ENCODE peak calls at places on chromosome 15, in six cellular contexts. One of them, this sample, is unnamed.

GRCh38 chr15:56217341-56217740 is 26.3 kb downstream of the RFX7 start:
- DNase-seq in HFF-Myc: no peak
- DNase-seq in PC-9: no peak
- DNase-seq in hepatocyte: no peak
- DNase-seq in mesothelial cell of epicardium: no peak
- DNase-seq in H9: no peak
- DNase-seq in this sample: no peak

GRCh38 chr15:62928242-62928995 is 114.1 kb upstream of the TPM1 start:
- DNase-seq in mesothelial cell of epicardium: no peak
- DNase-seq in hepatocyte: peak
- DNase-seq in HFF-Myc: peak
- DNase-seq in PC-9: no peak
- DNase-seq in H9: no peak
- DNase-seq in this sample: no peak

GRCh38 chr15:91468861-91469260 is 368.8 kb downstream of the SV2B start:
- DNase-seq in H9: no peak
- DNase-seq in HFF-Myc: no peak
- DNase-seq in hepatocyte: no peak
- DNase-seq in PC-9: no peak
- DNase-seq in mesothelial cell of epicardium: no peak
- DNase-seq in this sample: no peak

GRCh38 chr15:100093211-100094126 is 248.3 kb downstream of the ADAMTS17 start:
- DNase-seq in hepatocyte: no peak
- DNase-seq in H9: no peak
- DNase-seq in PC-9: no peak
- DNase-seq in mesothelial cell of epicardium: no peak
- DNase-seq in HFF-Myc: no peak
- DNase-seq in this sample: peak

GRCh38 chr15:84991313-84991712 is 9.7 kb downstream of the PDE8A start:
- DNase-seq in PC-9: no peak
- DNase-seq in HFF-Myc: no peak
- DNase-seq in H9: no peak
- DNase-seq in mesothelial cell of epicardium: no peak
- DNase-seq in hepatocyte: no peak
- DNase-seq in this sample: no peak

GRCh38 chr15:61639491-61639890 is 410.4 kb upstream of the RORA start:
- DNase-seq in HFF-Myc: no peak
- DNase-seq in PC-9: no peak
- DNase-seq in H9: no peak
- DNase-seq in hepatocyte: no peak
- DNase-seq in mesothelial cell of epicardium: no peak
- DNase-seq in this sample: no peak

GRCh38 chr15:101023501-101024110 is 104.4 kb downstream of the LRRK1 start:
- DNase-seq in hepatocyte: no peak
- DNase-seq in PC-9: no peak
- DNase-seq in mesothelial cell of epicardium: peak
- DNase-seq in HFF-Myc: no peak
- DNase-seq in H9: peak
- DNase-seq in this sample: peak

GRCh38 chr15:98580577-98580976 is 67.8 kb upstream of the IGF1R start:
- DNase-seq in mesothelial cell of epicardium: no peak
- DNase-seq in HFF-Myc: no peak
- DNase-seq in PC-9: no peak
- DNase-seq in hepatocyte: no peak
- DNase-seq in H9: no peak
- DNase-seq in this sample: peak

GRCh38 chr15:82305621-82306048 is 43.0 kb downstream of the SAXO2 start:
- DNase-seq in H9: no peak
- DNase-seq in HFF-Myc: no peak
- DNase-seq in mesothelial cell of epicardium: peak
- DNase-seq in PC-9: no peak
- DNase-seq in hepatocyte: no peak
- DNase-seq in this sample: peak

GRCh38 chr15:83559310-83559966 is 94.5 kb upstream of the ADAMTSL3 start:
- DNase-seq in H9: peak
- DNase-seq in PC-9: peak
- DNase-seq in mesothelial cell of epicardium: peak
- DNase-seq in hepatocyte: peak
- DNase-seq in HFF-Myc: peak
- DNase-seq in this sample: no peak

GRCh38 chr15:31169558-31169957 is 68.0 kb upstream of the TRPM1 start:
- DNase-seq in hepatocyte: no peak
- DNase-seq in HFF-Myc: no peak
- DNase-seq in H9: no peak
- DNase-seq in PC-9: no peak
- DNase-seq in mesothelial cell of epicardium: no peak
- DNase-seq in this sample: peak

GRCh38 chr15:80871801-80872327 is 92.7 kb downstream of the CEMIP start:
- DNase-seq in PC-9: no peak
- DNase-seq in hepatocyte: no peak
- DNase-seq in H9: no peak
- DNase-seq in mesothelial cell of epicardium: no peak
- DNase-seq in HFF-Myc: no peak
- DNase-seq in this sample: no peak

GRCh38 chr15:100572362-100572983 is 29.5 kb downstream of the LINS1 start:
- DNase-seq in hepatocyte: peak
- DNase-seq in mesothelial cell of epicardium: no peak
- DNase-seq in HFF-Myc: no peak
- DNase-seq in H9: no peak
- DNase-seq in PC-9: no peak
- DNase-seq in this sample: no peak

GRCh38 chr15:29822685-29823459 is 604 bp upstream of the TJP1 start:
- DNase-seq in HFF-Myc: no peak
- DNase-seq in H9: no peak
- DNase-seq in mesothelial cell of epicardium: peak
- DNase-seq in hepatocyte: peak
- DNase-seq in PC-9: peak
- DNase-seq in this sample: no peak

GRCh38 chr15:43067717-43068461 is 37.9 kb downstream of the UBR1 start:
- DNase-seq in PC-9: no peak
- DNase-seq in mesothelial cell of epicardium: no peak
- DNase-seq in HFF-Myc: no peak
- DNase-seq in H9: no peak
- DNase-seq in hepatocyte: peak
- DNase-seq in this sample: no peak

GRCh38 chr15:31270767-31271166 is 55.9 kb upstream of the KLF13 start:
- DNase-seq in H9: peak
- DNase-seq in HFF-Myc: no peak
- DNase-seq in PC-9: no peak
- DNase-seq in hepatocyte: no peak
- DNase-seq in mesothelial cell of epicardium: no peak
- DNase-seq in this sample: no peak

GRCh38 chr15:39149636-39150035 is 431.2 kb upstream of the THBS1 start:
- DNase-seq in H9: no peak
- DNase-seq in hepatocyte: no peak
- DNase-seq in mesothelial cell of epicardium: no peak
- DNase-seq in PC-9: no peak
- DNase-seq in HFF-Myc: no peak
- DNase-seq in this sample: no peak

GRCh38 chr15:63950911-63951481 is 95.3 kb downstream of the DAPK2 start:
- DNase-seq in HFF-Myc: peak
- DNase-seq in H9: no peak
- DNase-seq in hepatocyte: no peak
- DNase-seq in mesothelial cell of epicardium: no peak
- DNase-seq in PC-9: no peak
- DNase-seq in this sample: peak

DNA sequence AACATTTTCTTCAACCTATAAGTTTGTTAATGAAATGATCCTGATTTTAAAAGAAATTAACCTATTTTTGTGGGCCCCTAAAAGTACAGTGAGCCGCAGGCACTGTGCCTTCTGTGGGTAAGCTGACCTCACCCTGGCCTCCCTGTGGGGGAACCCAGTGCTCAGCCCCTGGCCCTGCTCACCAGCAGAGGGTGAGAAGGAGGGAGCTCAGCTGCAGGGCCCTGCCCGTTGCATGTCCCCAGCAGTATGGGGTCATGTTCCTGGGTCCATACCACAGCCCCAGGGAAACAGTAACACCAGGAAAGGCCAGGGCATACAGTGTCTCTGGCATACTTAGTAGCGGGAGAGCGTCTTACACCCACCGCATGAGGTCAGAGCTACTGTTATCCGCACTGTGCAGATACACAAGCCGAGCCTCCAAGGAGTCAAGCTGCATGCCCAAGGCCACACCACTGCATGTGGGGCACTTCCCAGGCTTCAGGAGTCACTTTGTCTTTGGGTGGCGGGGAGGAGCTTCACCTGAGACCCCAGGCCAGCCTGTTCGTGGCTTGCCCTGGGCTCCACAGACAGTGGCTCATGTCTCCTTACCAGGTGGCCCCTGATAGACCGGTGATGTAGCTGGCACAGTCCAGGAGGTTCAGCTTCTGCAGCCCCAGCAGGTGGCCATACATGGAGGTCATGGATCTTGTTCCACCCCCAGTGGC is 22.6 kb upstream of the EHD4 start:
- DNase-seq in H9: no peak
- DNase-seq in PC-9: no peak
- DNase-seq in HFF-Myc: no peak
- DNase-seq in hepatocyte: no peak
- DNase-seq in mesothelial cell of epicardium: no peak
- DNase-seq in this sample: no peak
- TF ChIP-seq CTCF in H9: no peak
- TF ChIP-seq CTCF in PC-9: no peak
- TF ChIP-seq CTCF in HFF-Myc: no peak
- TF ChIP-seq CTCF in hepatocyte: no peak
- TF ChIP-seq CTCF in mesothelial cell of epicardium: no peak
- TF ChIP-seq CTCF in this sample: no peak

DNA sequence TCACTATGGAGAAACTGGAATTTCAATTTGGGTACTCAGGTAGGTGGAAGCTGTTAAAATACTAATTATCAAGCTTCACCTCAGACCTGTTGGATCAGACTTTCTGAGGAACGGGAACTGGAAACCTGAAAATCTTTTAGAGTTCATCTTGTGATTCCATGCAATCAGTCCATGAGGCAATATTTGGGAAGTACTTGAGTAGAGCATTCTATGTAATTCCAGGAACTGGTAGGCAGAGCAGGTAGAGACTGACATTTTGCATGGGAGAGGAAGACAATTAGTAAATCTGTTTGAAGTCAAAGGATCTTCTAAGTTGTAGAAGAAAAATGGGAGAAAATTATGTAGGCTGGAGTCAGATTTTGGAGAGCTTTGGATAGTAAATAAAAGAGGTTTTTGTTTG is 43.1 kb downstream of the FGF7 start:
- DNase-seq in mesothelial cell of epicardium: no peak
- DNase-seq in HFF-Myc: no peak
- DNase-seq in H9: no peak
- DNase-seq in PC-9: no peak
- DNase-seq in hepatocyte: no peak
- DNase-seq in this sample: no peak
- TF ChIP-seq CTCF in mesothelial cell of epicardium: no peak
- TF ChIP-seq CTCF in HFF-Myc: no peak
- TF ChIP-seq CTCF in H9: no peak
- TF ChIP-seq CTCF in PC-9: no peak
- TF ChIP-seq CTCF in hepatocyte: no peak
- TF ChIP-seq CTCF in this sample: no peak

GRCh38 chr15:92899910-92900711 is at the start of gene CHD2:
- DNase-seq in HFF-Myc: no peak
- DNase-seq in H9: peak
- DNase-seq in mesothelial cell of epicardium: peak
- DNase-seq in hepatocyte: peak
- DNase-seq in PC-9: peak
- DNase-seq in this sample: no peak

GRCh38 chr15:92901053-92901761 is 1.1 kb downstream of the CHD2 start:
- DNase-seq in mesothelial cell of epicardium: no peak
- DNase-seq in hepatocyte: no peak
- DNase-seq in H9: no peak
- DNase-seq in HFF-Myc: no peak
- DNase-seq in PC-9: no peak
- DNase-seq in this sample: no peak

GRCh38 chr15:92897620-92898019 is 2.5 kb upstream of the CHD2 start:
- DNase-seq in H9: no peak
- DNase-seq in hepatocyte: no peak
- DNase-seq in mesothelial cell of epicardium: no peak
- DNase-seq in PC-9: no peak
- DNase-seq in HFF-Myc: no peak
- DNase-seq in this sample: no peak

GRCh38 chr15:92900712-92901052 is 558 bp downstream of the CHD2 start:
- DNase-seq in mesothelial cell of epicardium: no peak
- DNase-seq in hepatocyte: no peak
- DNase-seq in H9: no peak
- DNase-seq in PC-9: no peak
- DNase-seq in HFF-Myc: no peak
- DNase-seq in this sample: no peak

DNA sequence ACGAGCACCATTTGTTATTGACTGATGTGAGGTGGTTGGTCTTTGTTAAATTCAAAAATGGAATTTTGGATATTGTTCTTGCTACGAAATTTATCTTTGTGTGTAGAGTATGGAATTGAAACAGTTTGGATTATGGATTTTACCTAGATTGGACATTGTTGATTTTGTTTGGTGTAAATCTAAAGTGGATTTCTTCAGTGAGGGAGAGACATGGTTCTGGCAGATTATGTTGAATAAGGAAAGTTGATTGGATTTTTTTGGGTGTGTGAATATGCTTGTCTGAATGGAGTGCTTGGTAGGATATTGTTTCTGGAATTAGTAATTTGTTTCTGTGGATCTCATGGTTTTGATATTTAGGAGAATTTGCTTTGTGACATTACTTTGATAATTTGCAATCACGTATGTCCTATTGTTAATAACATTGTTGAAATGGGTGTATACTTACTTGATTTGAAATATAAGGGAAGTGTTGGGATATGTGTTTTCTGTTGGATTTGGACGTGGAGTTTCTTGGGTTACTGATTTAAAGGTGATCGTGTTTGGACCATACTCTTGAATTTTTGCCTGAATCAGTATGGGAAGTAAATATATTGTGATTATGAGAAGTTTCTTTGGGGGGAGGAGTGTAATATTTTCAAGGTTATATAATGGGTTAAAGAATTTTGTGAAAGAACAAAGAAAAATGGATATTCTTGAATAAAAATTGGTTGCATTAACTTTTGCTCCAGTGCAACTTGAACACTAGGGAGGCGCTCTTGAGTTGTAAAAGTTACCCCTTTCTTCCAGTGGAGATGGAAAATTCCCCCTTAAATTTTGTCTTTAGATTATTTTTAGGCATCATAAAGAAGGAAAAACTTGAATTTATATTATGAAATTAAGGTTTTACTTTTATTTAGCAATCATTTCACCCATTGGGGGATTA is 875 bp upstream of the CHD2 start:
- DNase-seq in hepatocyte: no peak
- DNase-seq in H9: no peak
- DNase-seq in mesothelial cell of epicardium: no peak
- DNase-seq in HFF-Myc: no peak
- DNase-seq in PC-9: no peak
- DNase-seq in this sample: no peak
- TF ChIP-seq CTCF in hepatocyte: peak
- TF ChIP-seq CTCF in H9: peak
- TF ChIP-seq CTCF in mesothelial cell of epicardium: peak
- TF ChIP-seq CTCF in HFF-Myc: peak
- TF ChIP-seq CTCF in PC-9: peak
- TF ChIP-seq CTCF in this sample: peak

DNA sequence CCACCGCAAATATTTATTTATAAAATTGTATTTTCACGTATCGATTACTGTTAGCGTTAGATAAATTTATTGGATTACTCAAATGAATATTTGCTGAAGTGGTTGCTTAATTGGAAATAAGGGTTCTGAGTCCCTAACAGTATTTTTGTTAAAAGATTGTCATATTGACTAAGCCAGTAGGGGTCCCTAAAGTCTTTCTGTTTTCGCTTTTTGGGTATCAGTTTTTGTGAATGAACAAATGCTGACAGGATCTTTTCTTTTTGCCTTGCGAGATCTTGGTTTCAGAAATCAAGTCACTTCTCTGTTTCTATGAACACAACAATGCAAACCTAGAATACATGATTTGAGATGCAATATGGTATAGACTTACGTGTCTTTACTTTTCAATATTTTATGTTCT is 7.1 kb downstream of the RAD51 start:
- DNase-seq in mesothelial cell of epicardium: no peak
- DNase-seq in HFF-Myc: no peak
- DNase-seq in H9: no peak
- DNase-seq in hepatocyte: no peak
- DNase-seq in PC-9: no peak
- DNase-seq in this sample: no peak
- TF ChIP-seq CTCF in mesothelial cell of epicardium: peak
- TF ChIP-seq CTCF in HFF-Myc: no peak
- TF ChIP-seq CTCF in H9: peak
- TF ChIP-seq CTCF in hepatocyte: peak
- TF ChIP-seq CTCF in PC-9: peak
- TF ChIP-seq CTCF in this sample: peak